ENCODE peak calls at places on chromosomes 6 and 20, in ten cellular contexts. One of them, this sample, is unnamed.

GRCh38 chr6:56940463-56940862 is 14.4 kb upstream of the BEND6 start:
- DNase-seq in choroid plexus epithelial cell: no peak
- DNase-seq in Peyer's patch: no peak
- DNase-seq in H9: no peak
- DNase-seq in GOT3: no peak
- DNase-seq in brain microvascular endothelial cell: no peak
- DNase-seq in head of caudate nucleus: no peak
- DNase-seq in NCI-H1694 treated with DMSO at 0.1 percent for 48 hours: no peak
- DNase-seq in effector CD8-positive, alpha-beta T cell: no peak
- DNase-seq in uterus: no peak
- DNase-seq in this sample: no peak

GRCh38 chr6:72084992-72085569 is 198.7 kb downstream of the RIMS1 start:
- DNase-seq in choroid plexus epithelial cell: peak
- DNase-seq in Peyer's patch: no peak
- DNase-seq in H9: no peak
- DNase-seq in GOT3: no peak
- DNase-seq in brain microvascular endothelial cell: no peak
- DNase-seq in head of caudate nucleus: no peak
- DNase-seq in NCI-H1694 treated with DMSO at 0.1 percent for 48 hours: no peak
- DNase-seq in effector CD8-positive, alpha-beta T cell: no peak
- DNase-seq in uterus: no peak
- DNase-seq in this sample: peak

GRCh38 chr20:59141818-59142581 is 21.6 kb upstream of the ZNF831 start:
- DNase-seq in choroid plexus epithelial cell: no peak
- DNase-seq in Peyer's patch: no peak
- DNase-seq in H9: no peak
- DNase-seq in GOT3: no peak
- DNase-seq in brain microvascular endothelial cell: no peak
- DNase-seq in head of caudate nucleus: no peak
- DNase-seq in NCI-H1694 treated with DMSO at 0.1 percent for 48 hours: no peak
- DNase-seq in effector CD8-positive, alpha-beta T cell: no peak
- DNase-seq in uterus: no peak
- DNase-seq in this sample: no peak

GRCh38 chr6:13544454-13545186 is 29.8 kb upstream of the SIRT5 start:
- DNase-seq in choroid plexus epithelial cell: no peak
- DNase-seq in Peyer's patch: no peak
- DNase-seq in H9: no peak
- DNase-seq in GOT3: no peak
- DNase-seq in brain microvascular endothelial cell: no peak
- DNase-seq in head of caudate nucleus: no peak
- DNase-seq in NCI-H1694 treated with DMSO at 0.1 percent for 48 hours: no peak
- DNase-seq in effector CD8-positive, alpha-beta T cell: no peak
- DNase-seq in uterus: no peak
- DNase-seq in this sample: no peak

GRCh38 chr6:26055670-26056582 is 31.3 kb upstream of the HFE start:
- DNase-seq in choroid plexus epithelial cell: peak
- DNase-seq in Peyer's patch: peak
- DNase-seq in H9: peak
- DNase-seq in GOT3: peak
- DNase-seq in brain microvascular endothelial cell: peak
- DNase-seq in head of caudate nucleus: peak
- DNase-seq in NCI-H1694 treated with DMSO at 0.1 percent for 48 hours: peak
- DNase-seq in effector CD8-positive, alpha-beta T cell: peak
- DNase-seq in uterus: peak
- DNase-seq in this sample: peak

GRCh38 chr20:51542894-51543788 is 622 bp upstream of the NFATC2 start:
- DNase-seq in choroid plexus epithelial cell: no peak
- DNase-seq in Peyer's patch: no peak
- DNase-seq in H9: no peak
- DNase-seq in GOT3: no peak
- DNase-seq in brain microvascular endothelial cell: no peak
- DNase-seq in head of caudate nucleus: no peak
- DNase-seq in NCI-H1694 treated with DMSO at 0.1 percent for 48 hours: no peak
- DNase-seq in effector CD8-positive, alpha-beta T cell: no peak
- DNase-seq in uterus: no peak
- DNase-seq in this sample: no peak

GRCh38 chr20:18513208-18513607 is 5.5 kb downstream of the SEC23B start:
- DNase-seq in choroid plexus epithelial cell: no peak
- DNase-seq in Peyer's patch: no peak
- DNase-seq in H9: no peak
- DNase-seq in GOT3: no peak
- DNase-seq in brain microvascular endothelial cell: no peak
- DNase-seq in head of caudate nucleus: no peak
- DNase-seq in NCI-H1694 treated with DMSO at 0.1 percent for 48 hours: no peak
- DNase-seq in effector CD8-positive, alpha-beta T cell: no peak
- DNase-seq in uterus: no peak
- DNase-seq in this sample: no peak

GRCh38 chr6:21469213-21469612 is 124.3 kb upstream of the SOX4 start:
- DNase-seq in choroid plexus epithelial cell: no peak
- DNase-seq in Peyer's patch: no peak
- DNase-seq in H9: no peak
- DNase-seq in GOT3: no peak
- DNase-seq in brain microvascular endothelial cell: no peak
- DNase-seq in head of caudate nucleus: no peak
- DNase-seq in NCI-H1694 treated with DMSO at 0.1 percent for 48 hours: peak
- DNase-seq in effector CD8-positive, alpha-beta T cell: no peak
- DNase-seq in uterus: no peak
- DNase-seq in this sample: no peak

GRCh38 chr6:85865665-85866372 is 223.1 kb upstream of the SYNCRIP start:
- DNase-seq in choroid plexus epithelial cell: peak
- DNase-seq in Peyer's patch: no peak
- DNase-seq in H9: no peak
- DNase-seq in GOT3: no peak
- DNase-seq in brain microvascular endothelial cell: peak
- DNase-seq in head of caudate nucleus: no peak
- DNase-seq in NCI-H1694 treated with DMSO at 0.1 percent for 48 hours: no peak
- DNase-seq in effector CD8-positive, alpha-beta T cell: no peak
- DNase-seq in uterus: no peak
- DNase-seq in this sample: peak

GRCh38 chr6:138161434-138162103 is at the start of gene ARFGEF3:
- DNase-seq in choroid plexus epithelial cell: no peak
- DNase-seq in Peyer's patch: peak
- DNase-seq in H9: peak
- DNase-seq in GOT3: no peak
- DNase-seq in brain microvascular endothelial cell: no peak
- DNase-seq in head of caudate nucleus: peak
- DNase-seq in NCI-H1694 treated with DMSO at 0.1 percent for 48 hours: no peak
- DNase-seq in effector CD8-positive, alpha-beta T cell: no peak
- DNase-seq in uterus: peak
- DNase-seq in this sample: peak

GRCh38 chr20:57953638-57954037 is 243.8 kb upstream of the PMEPA1 start:
- DNase-seq in choroid plexus epithelial cell: peak
- DNase-seq in Peyer's patch: no peak
- DNase-seq in H9: no peak
- DNase-seq in GOT3: no peak
- DNase-seq in brain microvascular endothelial cell: peak
- DNase-seq in head of caudate nucleus: no peak
- DNase-seq in NCI-H1694 treated with DMSO at 0.1 percent for 48 hours: no peak
- DNase-seq in effector CD8-positive, alpha-beta T cell: no peak
- DNase-seq in uterus: no peak
- DNase-seq in this sample: no peak

GRCh38 chr6:63553208-63553607 is 19.1 kb upstream of the LOC128125822 start:
- DNase-seq in choroid plexus epithelial cell: no peak
- DNase-seq in Peyer's patch: no peak
- DNase-seq in H9: no peak
- DNase-seq in GOT3: no peak
- DNase-seq in brain microvascular endothelial cell: no peak
- DNase-seq in head of caudate nucleus: no peak
- DNase-seq in NCI-H1694 treated with DMSO at 0.1 percent for 48 hours: no peak
- DNase-seq in effector CD8-positive, alpha-beta T cell: no peak
- DNase-seq in uterus: no peak
- DNase-seq in this sample: peak

GRCh38 chr20:47356220-47356525 is 326 bp downstream of the ZMYND8 start:
- DNase-seq in choroid plexus epithelial cell: no peak
- DNase-seq in Peyer's patch: no peak
- DNase-seq in H9: no peak
- DNase-seq in GOT3: no peak
- DNase-seq in brain microvascular endothelial cell: no peak
- DNase-seq in head of caudate nucleus: no peak
- DNase-seq in NCI-H1694 treated with DMSO at 0.1 percent for 48 hours: no peak
- DNase-seq in effector CD8-positive, alpha-beta T cell: no peak
- DNase-seq in uterus: no peak
- DNase-seq in this sample: no peak

GRCh38 chr20:50338479-50339195 is 148.0 kb downstream of the CEBPB start:
- DNase-seq in choroid plexus epithelial cell: peak
- DNase-seq in Peyer's patch: no peak
- DNase-seq in H9: peak
- DNase-seq in GOT3: no peak
- DNase-seq in brain microvascular endothelial cell: no peak
- DNase-seq in head of caudate nucleus: no peak
- DNase-seq in NCI-H1694 treated with DMSO at 0.1 percent for 48 hours: peak
- DNase-seq in effector CD8-positive, alpha-beta T cell: no peak
- DNase-seq in uterus: no peak
- DNase-seq in this sample: peak

GRCh38 chr6:44381739-44382138 is 5.8 kb upstream of the CDC5L start:
- DNase-seq in choroid plexus epithelial cell: peak
- DNase-seq in Peyer's patch: no peak
- DNase-seq in H9: no peak
- DNase-seq in GOT3: no peak
- DNase-seq in brain microvascular endothelial cell: no peak
- DNase-seq in head of caudate nucleus: no peak
- DNase-seq in NCI-H1694 treated with DMSO at 0.1 percent for 48 hours: no peak
- DNase-seq in effector CD8-positive, alpha-beta T cell: no peak
- DNase-seq in uterus: no peak
- DNase-seq in this sample: no peak

GRCh38 chr20:53959849-53960585 is 110.4 kb downstream of the BCAS1 start:
- DNase-seq in choroid plexus epithelial cell: peak
- DNase-seq in Peyer's patch: no peak
- DNase-seq in H9: no peak
- DNase-seq in GOT3: no peak
- DNase-seq in brain microvascular endothelial cell: peak
- DNase-seq in head of caudate nucleus: no peak
- DNase-seq in NCI-H1694 treated with DMSO at 0.1 percent for 48 hours: no peak
- DNase-seq in effector CD8-positive, alpha-beta T cell: no peak
- DNase-seq in uterus: no peak
- DNase-seq in this sample: no peak

GRCh38 chr20:53611449-53611894 is 17.8 kb upstream of the ZNF217 start:
- DNase-seq in choroid plexus epithelial cell: peak
- DNase-seq in Peyer's patch: no peak
- DNase-seq in H9: no peak
- DNase-seq in GOT3: no peak
- DNase-seq in brain microvascular endothelial cell: peak
- DNase-seq in head of caudate nucleus: no peak
- DNase-seq in NCI-H1694 treated with DMSO at 0.1 percent for 48 hours: no peak
- DNase-seq in effector CD8-positive, alpha-beta T cell: no peak
- DNase-seq in uterus: peak
- DNase-seq in this sample: no peak

GRCh38 chr6:18457065-18457817 is 70.1 kb downstream of the RNF144B start:
- DNase-seq in choroid plexus epithelial cell: peak
- DNase-seq in Peyer's patch: no peak
- DNase-seq in H9: no peak
- DNase-seq in GOT3: no peak
- DNase-seq in brain microvascular endothelial cell: peak
- DNase-seq in head of caudate nucleus: no peak
- DNase-seq in NCI-H1694 treated with DMSO at 0.1 percent for 48 hours: no peak
- DNase-seq in effector CD8-positive, alpha-beta T cell: no peak
- DNase-seq in uterus: no peak
- DNase-seq in this sample: no peak

GRCh38 chr6:121319112-121319553 is 15.1 kb downstream of the TBC1D32 start:
- DNase-seq in choroid plexus epithelial cell: peak
- DNase-seq in Peyer's patch: no peak
- DNase-seq in H9: no peak
- DNase-seq in GOT3: no peak
- DNase-seq in brain microvascular endothelial cell: no peak
- DNase-seq in head of caudate nucleus: no peak
- DNase-seq in NCI-H1694 treated with DMSO at 0.1 percent for 48 hours: peak
- DNase-seq in effector CD8-positive, alpha-beta T cell: no peak
- DNase-seq in uterus: no peak
- DNase-seq in this sample: no peak

GRCh38 chr20:37316116-37316774 is 26.8 kb downstream of the MANBAL start:
- DNase-seq in choroid plexus epithelial cell: no peak
- DNase-seq in Peyer's patch: no peak
- DNase-seq in H9: no peak
- DNase-seq in GOT3: no peak
- DNase-seq in brain microvascular endothelial cell: peak
- DNase-seq in head of caudate nucleus: no peak
- DNase-seq in NCI-H1694 treated with DMSO at 0.1 percent for 48 hours: no peak
- DNase-seq in effector CD8-positive, alpha-beta T cell: no peak
- DNase-seq in uterus: no peak
- DNase-seq in this sample: peak

GRCh38 chr6:75201901-75202672 is 3.8 kb downstream of the COL12A1 start:
- DNase-seq in choroid plexus epithelial cell: peak
- DNase-seq in Peyer's patch: peak
- DNase-seq in H9: peak
- DNase-seq in GOT3: no peak
- DNase-seq in brain microvascular endothelial cell: peak
- DNase-seq in head of caudate nucleus: no peak
- DNase-seq in NCI-H1694 treated with DMSO at 0.1 percent for 48 hours: no peak
- DNase-seq in effector CD8-positive, alpha-beta T cell: no peak
- DNase-seq in uterus: peak
- DNase-seq in this sample: peak

GRCh38 chr20:36154696-36155628 is at the start of gene EPB41L1:
- DNase-seq in choroid plexus epithelial cell: peak
- DNase-seq in Peyer's patch: no peak
- DNase-seq in H9: peak
- DNase-seq in GOT3: no peak
- DNase-seq in brain microvascular endothelial cell: no peak
- DNase-seq in head of caudate nucleus: peak
- DNase-seq in NCI-H1694 treated with DMSO at 0.1 percent for 48 hours: no peak
- DNase-seq in effector CD8-positive, alpha-beta T cell: no peak
- DNase-seq in uterus: no peak
- DNase-seq in this sample: peak

GRCh38 chr6:162706236-162706635 is 21.3 kb downstream of the PRKN start:
- DNase-seq in choroid plexus epithelial cell: peak
- DNase-seq in Peyer's patch: no peak
- DNase-seq in H9: no peak
- DNase-seq in GOT3: no peak
- DNase-seq in brain microvascular endothelial cell: no peak
- DNase-seq in head of caudate nucleus: peak
- DNase-seq in NCI-H1694 treated with DMSO at 0.1 percent for 48 hours: peak
- DNase-seq in effector CD8-positive, alpha-beta T cell: no peak
- DNase-seq in uterus: peak
- DNase-seq in this sample: no peak

GRCh38 chr6:141562181-141562800 is 570.4 kb upstream of the GJE1 start:
- DNase-seq in choroid plexus epithelial cell: peak
- DNase-seq in Peyer's patch: peak
- DNase-seq in H9: peak
- DNase-seq in GOT3: no peak
- DNase-seq in brain microvascular endothelial cell: peak
- DNase-seq in head of caudate nucleus: no peak
- DNase-seq in NCI-H1694 treated with DMSO at 0.1 percent for 48 hours: no peak
- DNase-seq in effector CD8-positive, alpha-beta T cell: no peak
- DNase-seq in uterus: peak
- DNase-seq in this sample: no peak

GRCh38 chr6:72040106-72040505 is 153.8 kb downstream of the RIMS1 start:
- DNase-seq in choroid plexus epithelial cell: peak
- DNase-seq in Peyer's patch: no peak
- DNase-seq in H9: no peak
- DNase-seq in GOT3: no peak
- DNase-seq in brain microvascular endothelial cell: no peak
- DNase-seq in head of caudate nucleus: no peak
- DNase-seq in NCI-H1694 treated with DMSO at 0.1 percent for 48 hours: no peak
- DNase-seq in effector CD8-positive, alpha-beta T cell: no peak
- DNase-seq in uterus: no peak
- DNase-seq in this sample: no peak

GRCh38 chr20:57025261-57025660 is 241.2 kb downstream of the BMP7 start:
- DNase-seq in choroid plexus epithelial cell: no peak
- DNase-seq in Peyer's patch: no peak
- DNase-seq in H9: no peak
- DNase-seq in GOT3: no peak
- DNase-seq in brain microvascular endothelial cell: no peak
- DNase-seq in head of caudate nucleus: no peak
- DNase-seq in NCI-H1694 treated with DMSO at 0.1 percent for 48 hours: no peak
- DNase-seq in effector CD8-positive, alpha-beta T cell: no peak
- DNase-seq in uterus: no peak
- DNase-seq in this sample: no peak

GRCh38 chr6:1819007-1819406 is 209.3 kb downstream of the FOXC1 start:
- DNase-seq in choroid plexus epithelial cell: no peak
- DNase-seq in Peyer's patch: no peak
- DNase-seq in H9: no peak
- DNase-seq in GOT3: no peak
- DNase-seq in brain microvascular endothelial cell: no peak
- DNase-seq in head of caudate nucleus: no peak
- DNase-seq in NCI-H1694 treated with DMSO at 0.1 percent for 48 hours: no peak
- DNase-seq in effector CD8-positive, alpha-beta T cell: no peak
- DNase-seq in uterus: no peak
- DNase-seq in this sample: no peak

GRCh38 chr6:9467746-9468145 is 947.1 kb downstream of the TFAP2A start:
- DNase-seq in choroid plexus epithelial cell: peak
- DNase-seq in Peyer's patch: no peak
- DNase-seq in H9: no peak
- DNase-seq in GOT3: no peak
- DNase-seq in brain microvascular endothelial cell: peak
- DNase-seq in head of caudate nucleus: no peak
- DNase-seq in NCI-H1694 treated with DMSO at 0.1 percent for 48 hours: no peak
- DNase-seq in effector CD8-positive, alpha-beta T cell: no peak
- DNase-seq in uterus: no peak
- DNase-seq in this sample: no peak